ENCODE peak calls at places on chromosome 4, in seven cellular contexts. O, I, R, M, W, U and N are unnamed samples.

GRCh38 chr4:132417220-132417619 is 731.9 kb upstream of the PCDH10 start:
- DNase-seq in O (no peak), I (no peak), R (no peak), M (peak), W (no peak), U (no peak), N (peak)

GRCh38 chr4:8590546-8590880 is 2.1 kb upstream of the CPZ start:
- DNase-seq in O (no peak), I (no peak), R (no peak), M (no peak), W (no peak), U (no peak), N (no peak)

GRCh38 chr4:48827622-48828021 is 3.3 kb upstream of the OCIAD1 start:
- DNase-seq in O (no peak), I (no peak), R (no peak), M (no peak), W (no peak), U (no peak), N (no peak)

GRCh38 chr4:127400736-127401346 is 231.9 kb upstream of the INTU start:
- DNase-seq in O (peak), I (peak), R (no peak), M (peak), W (peak), U (peak), N (peak)

GRCh38 chr4:27779827-27780226 is 919.2 kb downstream of the STIM2 start:
- DNase-seq in O (no peak), I (no peak), R (no peak), M (no peak), W (no peak), U (no peak), N (no peak)

GRCh38 chr4:82718067-82718935 is 80.3 kb downstream of the SCD5 start:
- DNase-seq in O (peak), I (peak), R (no peak), M (no peak), W (no peak), U (no peak), N (peak)

GRCh38 chr4:169619518-169619957 is 840 bp upstream of the CLCN3 start:
- DNase-seq in O (peak), I (peak), R (peak), M (peak), W (peak), U (no peak), N (peak)

GRCh38 chr4:86579941-86580340 is 14.2 kb upstream of the PTPN13 start:
- DNase-seq in O (no peak), I (no peak), R (no peak), M (no peak), W (no peak), U (no peak), N (no peak)

GRCh38 chr4:81913427-81913878 is 441.7 kb upstream of the RASGEF1B start:
- DNase-seq in O (no peak), I (peak), R (no peak), M (peak), W (peak), U (peak), N (peak)

GRCh38 chr4:73259552-73260140 is 1.0 kb upstream of the ANKRD17 start:
- DNase-seq in O (no peak), I (peak), R (no peak), M (no peak), W (no peak), U (no peak), N (no peak)

GRCh38 chr4:168304744-168305459 is 13.7 kb downstream of the DDX60 start:
- DNase-seq in O (no peak), I (peak), R (no peak), M (peak), W (no peak), U (no peak), N (peak)

GRCh38 chr4:71094201-71094600 is 100.8 kb downstream of the DCK start:
- DNase-seq in O (no peak), I (no peak), R (no peak), M (no peak), W (no peak), U (no peak), N (no peak)

GRCh38 chr4:170025523-170026252 is 507 bp downstream of the MFAP3L start:
- DNase-seq in O (peak), I (peak), R (no peak), M (peak), W (peak), U (no peak), N (peak)

GRCh38 chr4:156999175-156999517 is 27.5 kb upstream of the PDGFC start:
- DNase-seq in O (peak), I (peak), R (no peak), M (peak), W (no peak), U (no peak), N (peak)

GRCh38 chr4:7410470-7410869 is 24.3 kb downstream of the PSAPL1 start:
- DNase-seq in O (no peak), I (peak), R (no peak), M (no peak), W (no peak), U (no peak), N (no peak)

GRCh38 chr4:44256414-44256813 is 192.2 kb downstream of the KCTD8 start:
- DNase-seq in O (no peak), I (no peak), R (no peak), M (no peak), W (peak), U (no peak), N (no peak)

GRCh38 chr4:106344324-106344970 is 24.1 kb downstream of the GIMD1 start:
- DNase-seq in O (no peak), I (peak), R (no peak), M (peak), W (no peak), U (no peak), N (peak)

GRCh38 chr4:182189107-182189878 is 53.9 kb upstream of the TENM3 start:
- DNase-seq in O (peak), I (peak), R (no peak), M (peak), W (no peak), U (no peak), N (peak)

GRCh38 chr4:183905081-183905592 is at the start of gene STOX2:
- DNase-seq in O (peak), I (peak), R (peak), M (peak), W (peak), U (no peak), N (peak)

GRCh38 chr4:8351931-8352367 is 82.4 kb downstream of the HTRA3 start:
- DNase-seq in O (peak), I (peak), R (no peak), M (peak), W (peak), U (no peak), N (peak)

GRCh38 chr4:113869743-113870375 is 108.3 kb upstream of the CAMK2D start:
- DNase-seq in O (no peak), I (no peak), R (no peak), M (peak), W (no peak), U (peak), N (peak)

GRCh38 chr4:38101563-38101962 is 141.4 kb downstream of the PTTG2 start:
- DNase-seq in O (no peak), I (peak), R (no peak), M (peak), W (no peak), U (no peak), N (no peak)

GRCh38 chr4:82947498-82947897 is 47.0 kb downstream of the THAP9 start:
- DNase-seq in O (no peak), I (no peak), R (no peak), M (no peak), W (no peak), U (no peak), N (no peak)

GRCh38 chr4:181998588-181998987 is 244.6 kb upstream of the TENM3 start:
- DNase-seq in O (no peak), I (no peak), R (no peak), M (peak), W (no peak), U (no peak), N (no peak)

GRCh38 chr4:157013656-157014055 is 42.1 kb upstream of the PDGFC start:
- DNase-seq in O (no peak), I (no peak), R (no peak), M (peak), W (no peak), U (no peak), N (no peak)

GRCh38 chr4:128831526-128832252 is 22.2 kb downstream of the JADE1 start:
- DNase-seq in O (no peak), I (peak), R (no peak), M (peak), W (peak), U (no peak), N (peak)

GRCh38 chr4:27016551-27016950 is 155.9 kb downstream of the STIM2 start:
- DNase-seq in O (no peak), I (no peak), R (no peak), M (no peak), W (no peak), U (no peak), N (peak)

GRCh38 chr4:188455353-188455752 is 316.1 kb downstream of the TRIML1 start:
- DNase-seq in O (no peak), I (no peak), R (no peak), M (no peak), W (no peak), U (no peak), N (no peak)

GRCh38 chr4:118400362-118400761 is 47.6 kb upstream of the PRSS12 start:
- DNase-seq in O (no peak), I (no peak), R (no peak), M (peak), W (peak), U (no peak), N (no peak)

GRCh38 chr4:4344915-4345527 is 41.9 kb upstream of the NSG1 start:
- DNase-seq in O (no peak), I (no peak), R (no peak), M (no peak), W (no peak), U (peak), N (no peak)

GRCh38 chr4:167616471-167616870 is 382.2 kb upstream of the SPOCK3 start:
- DNase-seq in O (no peak), I (no peak), R (no peak), M (peak), W (no peak), U (no peak), N (no peak)

GRCh38 chr4:11182586-11183357 is 245.9 kb downstream of the HS3ST1 start:
- DNase-seq in O (no peak), I (no peak), R (no peak), M (peak), W (no peak), U (no peak), N (peak)

GRCh38 chr4:166121897-166122296 is 248.9 kb downstream of the TLL1 start:
- DNase-seq in O (no peak), I (no peak), R (no peak), M (peak), W (no peak), U (no peak), N (no peak)

GRCh38 chr4:147736458-147736857 is 4.6 kb downstream of the ARHGAP10 start:
- DNase-seq in O (no peak), I (peak), R (no peak), M (peak), W (no peak), U (no peak), N (peak)

GRCh38 chr4:187128971-187129370 is 405.3 kb upstream of the FAT1 start:
- DNase-seq in O (no peak), I (peak), R (no peak), M (peak), W (no peak), U (no peak), N (peak)

GRCh38 chr4:40990202-40990898 is 224.0 kb downstream of the APBB2 start:
- DNase-seq in O (no peak), I (peak), R (no peak), M (peak), W (no peak), U (peak), N (peak)

GRCh38 chr4:25621027-25621930 is 34.4 kb upstream of the SLC34A2 start:
- DNase-seq in O (no peak), I (no peak), R (no peak), M (no peak), W (no peak), U (no peak), N (no peak)

GRCh38 chr4:14867847-14868246 is 134.4 kb upstream of the CPEB2 start:
- DNase-seq in O (no peak), I (no peak), R (no peak), M (no peak), W (peak), U (no peak), N (no peak)

GRCh38 chr4:1002131-1002630 is 9.0 kb upstream of the SLC26A1 start:
- DNase-seq in O (peak), I (peak), R (no peak), M (peak), W (no peak), U (no peak), N (no peak)
- H3K4me3 ChIP-seq in O (no peak), I (no peak), R (no peak), M (no peak), W (no peak), U (no peak), N (no peak)

DNA sequence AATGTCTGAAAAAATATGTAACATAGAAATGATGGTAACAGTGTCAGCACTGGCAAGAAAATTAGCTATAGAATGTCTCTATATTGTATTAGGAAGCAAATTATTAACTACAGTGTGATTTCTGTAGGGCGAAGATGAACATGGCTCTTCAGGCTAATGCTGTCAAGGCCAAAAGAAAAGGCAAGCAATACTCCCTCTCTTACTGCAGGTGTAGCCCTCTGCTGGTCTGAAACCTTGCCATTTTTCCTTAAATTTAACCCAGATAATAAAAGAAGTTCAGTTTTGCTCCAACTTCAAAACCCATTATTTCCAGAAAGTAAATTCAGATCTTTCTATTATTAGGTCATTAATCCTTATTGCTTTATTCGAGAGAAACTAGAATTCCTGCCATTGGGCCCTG is 215.9 kb downstream of the LRBA start:
- DNase-seq in O (no peak), I (no peak), R (no peak), M (no peak), W (no peak), U (no peak), N (no peak)
- TF ChIP-seq CTCF in O (no peak), I (no peak), R (no peak), M (no peak), W (peak), U (no peak), N (peak)

GRCh38 chr4:173332021-173332487 is 2.1 kb downstream of the HMGB2 start:
- DNase-seq in O (no peak), I (peak), R (no peak), M (peak), W (no peak), U (no peak), N (no peak)
- H3K4me3 ChIP-seq in O (no peak), I (peak), R (no peak), M (peak), W (peak), U (peak), N (peak)

GRCh38 chr4:46274717-46275116 is 115.2 kb downstream of the GABRA2 start:
- DNase-seq in O (no peak), I (no peak), R (no peak), M (no peak), W (no peak), U (no peak), N (peak)
- TF ChIP-seq CTCF in O (no peak), I (no peak), R (no peak), M (no peak), W (peak), U (peak), N (peak)

DNA sequence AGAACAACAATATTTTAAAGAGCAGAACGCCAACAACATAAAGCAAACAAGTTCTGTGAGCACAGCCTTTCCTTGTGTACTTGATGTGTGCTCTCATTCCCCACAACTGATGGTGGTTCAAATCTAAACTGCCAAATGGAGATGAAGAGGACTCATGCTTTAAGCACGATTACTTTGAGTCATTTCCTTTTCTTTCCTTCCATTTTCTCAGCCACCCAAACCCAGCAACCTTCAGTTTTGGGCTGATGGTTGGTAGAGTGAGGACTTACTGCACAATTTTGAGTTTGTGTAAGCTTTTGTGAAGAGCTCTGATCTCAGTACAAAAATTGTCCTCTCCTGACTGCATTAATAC is 1.7 kb downstream of the NSD2 start:
- DNase-seq in O (no peak), I (peak), R (no peak), M (peak), W (no peak), U (peak), N (peak)
- H3K4me3 ChIP-seq in O (no peak), I (peak), R (no peak), M (peak), W (peak), U (peak), N (peak)

GRCh38 chr4:139126898-139127297 is 50.1 kb downstream of the ELF2 start:
- DNase-seq in O (no peak), I (no peak), R (no peak), M (no peak), W (no peak), U (no peak), N (no peak)

GRCh38 chr4:139129206-139129605 is 47.8 kb downstream of the ELF2 start:
- DNase-seq in O (no peak), I (no peak), R (no peak), M (peak), W (no peak), U (no peak), N (no peak)

GRCh38 chr4:139118365-139118764 is 58.7 kb downstream of the ELF2 start:
- DNase-seq in O (no peak), I (no peak), R (no peak), M (no peak), W (no peak), U (no peak), N (no peak)

GRCh38 chr4:139123910-139124309 is 53.1 kb downstream of the ELF2 start:
- DNase-seq in O (no peak), I (no peak), R (no peak), M (no peak), W (no peak), U (no peak), N (no peak)
- TF ChIP-seq CTCF in O (no peak), I (no peak), R (no peak), M (no peak), W (no peak), U (no peak), N (no peak)

DNA sequence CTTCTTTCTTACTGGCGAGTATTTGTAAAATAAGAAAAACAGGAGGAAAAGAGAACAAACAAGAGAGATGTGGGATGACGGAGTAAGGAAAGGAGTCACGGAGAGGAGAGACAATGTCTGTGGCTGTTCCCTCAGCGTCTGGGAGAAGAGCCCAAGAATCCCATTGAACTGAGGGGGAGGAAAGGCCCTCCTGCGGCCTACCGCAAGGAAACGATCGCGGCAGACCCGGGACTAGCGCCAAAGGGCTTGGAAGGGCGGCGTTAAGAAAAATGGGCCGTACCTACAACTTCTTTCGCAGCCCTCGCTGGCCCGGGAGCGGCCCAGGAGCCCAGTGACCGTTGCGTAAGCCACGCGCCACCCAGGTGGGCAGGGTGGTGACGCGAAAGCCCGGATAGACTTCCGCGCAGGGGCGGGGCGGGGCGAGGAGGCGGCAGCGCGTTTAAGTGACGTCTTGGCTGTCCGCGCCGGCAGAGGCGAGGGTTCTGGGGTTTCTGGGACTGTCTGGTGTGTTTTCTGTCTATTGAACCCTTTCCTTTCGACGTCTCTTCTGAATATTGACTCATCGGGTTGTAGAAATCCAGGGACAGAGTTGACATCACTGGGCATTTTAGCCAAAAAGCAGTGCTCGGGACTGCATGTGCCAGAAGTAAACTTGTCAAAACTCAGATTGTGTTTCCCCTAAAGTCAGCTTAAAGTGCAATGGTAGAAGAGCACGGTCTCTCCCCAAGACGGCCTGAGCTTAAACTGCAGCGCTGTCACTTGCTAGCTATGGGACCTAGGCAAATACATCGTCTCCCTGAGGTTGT is at the start of gene SLC9B1:
- DNase-seq in O (peak), I (peak), R (peak), M (peak), W (peak), U (peak), N (peak)
- H3K4me3 ChIP-seq in O (peak), I (peak), R (peak), M (peak), W (peak), U (peak), N (peak)

DNA sequence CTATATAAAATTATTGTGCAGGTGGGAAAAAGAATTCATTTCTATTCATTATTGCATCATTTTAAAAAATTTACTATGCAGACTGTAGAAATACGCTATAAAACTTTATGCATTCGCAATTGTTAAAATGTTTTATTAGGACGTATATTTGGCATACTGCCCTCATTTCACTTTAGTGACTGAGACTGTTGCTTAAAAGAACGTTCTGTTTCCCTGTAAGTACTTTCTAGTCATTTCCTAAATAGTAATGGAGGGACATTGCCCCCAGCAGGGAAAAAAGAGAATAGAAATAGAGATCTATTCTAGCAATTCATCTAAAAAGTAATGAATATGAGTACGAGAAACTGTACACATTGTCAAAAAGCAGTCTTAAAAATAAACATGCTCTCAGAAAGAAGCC is 1295.8 kb upstream of the TENM3 start:
- DNase-seq in O (no peak), I (peak), R (no peak), M (peak), W (no peak), U (no peak), N (peak)
- TF ChIP-seq CTCF in O (no peak), I (peak), R (no peak), M (peak), W (no peak), U (no peak), N (peak)

DNA sequence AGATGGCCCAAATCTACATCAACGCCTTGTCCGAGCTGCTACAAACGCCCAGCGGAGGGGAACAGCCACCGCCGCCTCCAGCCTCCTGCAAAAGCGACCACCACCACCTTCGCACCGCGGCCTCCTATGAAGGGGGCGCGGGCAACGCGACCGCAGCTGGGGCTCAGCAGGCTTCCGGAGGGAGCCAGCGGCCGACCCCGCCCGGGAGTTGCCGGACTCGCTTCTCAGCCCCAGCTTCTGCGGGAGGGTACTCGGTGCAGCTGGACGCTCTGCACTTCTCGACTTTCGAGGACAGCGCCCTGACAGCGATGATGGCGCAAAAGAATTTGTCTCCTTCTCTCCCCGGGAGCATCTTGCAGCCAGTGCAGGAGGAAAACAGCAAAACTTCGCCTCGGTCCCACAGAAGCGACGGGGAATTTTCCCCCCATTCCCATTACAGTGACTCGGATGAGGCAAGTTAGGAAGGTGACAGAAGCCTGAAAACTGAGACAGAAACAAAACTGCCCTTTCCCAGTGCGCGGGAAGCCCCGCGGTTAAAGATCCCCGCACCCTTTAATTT is 1.1 kb downstream of the ATOH1 start:
- DNase-seq in O (no peak), I (no peak), R (no peak), M (peak), W (no peak), U (no peak), N (no peak)
- H3K4me3 ChIP-seq in O (no peak), I (no peak), R (no peak), M (no peak), W (peak), U (no peak), N (no peak)